ENCODE peak calls at places on chromosomes 4 and X, in six cellular contexts. D is progenitor cell of endocrine pancreas, S is upper lobe of right lung, Y is IMR-90, E is A673, O is PC-3. V is an unnamed sample.

GRCh38 chrX:71536285-71536684 is 3.4 kb downstream of the OGT start:
- DNase-seq in O (no peak), D (no peak), E (no peak), Y (no peak), S (no peak), V (no peak)

GRCh38 chr4:184310171-184310567 is 92.5 kb upstream of the ENPP6 start:
- DNase-seq in E (no peak), O (peak), S (no peak), D (no peak), Y (no peak), V (peak)

GRCh38 chr4:76658231-76659102 is 223.4 kb downstream of the SHROOM3 start:
- DNase-seq in E (no peak), Y (peak), O (peak), S (no peak), D (no peak), V (no peak)

GRCh38 chr4:186792994-186793393 is 69.3 kb upstream of the FAT1 start:
- DNase-seq in O (no peak), S (no peak), D (no peak), E (no peak), Y (peak), V (no peak)

GRCh38 chr4:158131037-158131436 is 41.8 kb downstream of the GASK1B start:
- DNase-seq in D (no peak), O (no peak), Y (no peak), E (no peak), S (no peak), V (no peak)

GRCh38 chrX:46447384-46447783 is 97.8 kb downstream of the ZNF674 start:
- DNase-seq in E (peak), D (no peak), Y (peak), O (peak), S (no peak), V (no peak)

GRCh38 chr4:55397024-55397520 is 1.3 kb downstream of the TMEM165 start:
- DNase-seq in D (no peak), E (no peak), O (peak), Y (no peak), S (no peak), V (no peak)

GRCh38 chr4:25032126-25032525 is 1.4 kb upstream of the LGI2 start:
- DNase-seq in D (no peak), S (no peak), O (peak), E (no peak), Y (peak), V (no peak)

GRCh38 chr4:137082051-137082450 is 450.2 kb downstream of the PCDH18 start:
- DNase-seq in E (no peak), Y (no peak), D (no peak), O (no peak), S (no peak), V (no peak)

GRCh38 chrX:39693298-39693697 is 404.5 kb downstream of the BCOR start:
- DNase-seq in D (peak), E (no peak), Y (no peak), S (no peak), O (no peak), V (no peak)

GRCh38 chrX:19372170-19373033 is 28.7 kb downstream of the PDHA1 start:
- DNase-seq in Y (peak), S (peak), O (peak), D (peak), E (peak), V (peak)

GRCh38 chrX:33086886-33087285 is 124.5 kb downstream of the DMD start:
- DNase-seq in E (no peak), D (no peak), S (no peak), O (no peak), Y (no peak), V (no peak)

GRCh38 chr4:74904509-74904908 is 28.4 kb upstream of the PARM1 start:
- DNase-seq in E (no peak), S (no peak), D (no peak), Y (no peak), O (no peak), V (no peak)
- TF ChIP-seq CTCF in E (no peak), S (no peak), D (no peak), Y (no peak), O (no peak), V (no peak)

GRCh38 chr4:175147233-175147632 is 229.1 kb downstream of the ADAM29 start:
- DNase-seq in E (no peak), Y (no peak), D (no peak), S (peak), O (no peak), V (no peak)
- TF ChIP-seq CTCF in E (no peak), Y (no peak), D (no peak), S (no peak), O (no peak), V (no peak)

DNA sequence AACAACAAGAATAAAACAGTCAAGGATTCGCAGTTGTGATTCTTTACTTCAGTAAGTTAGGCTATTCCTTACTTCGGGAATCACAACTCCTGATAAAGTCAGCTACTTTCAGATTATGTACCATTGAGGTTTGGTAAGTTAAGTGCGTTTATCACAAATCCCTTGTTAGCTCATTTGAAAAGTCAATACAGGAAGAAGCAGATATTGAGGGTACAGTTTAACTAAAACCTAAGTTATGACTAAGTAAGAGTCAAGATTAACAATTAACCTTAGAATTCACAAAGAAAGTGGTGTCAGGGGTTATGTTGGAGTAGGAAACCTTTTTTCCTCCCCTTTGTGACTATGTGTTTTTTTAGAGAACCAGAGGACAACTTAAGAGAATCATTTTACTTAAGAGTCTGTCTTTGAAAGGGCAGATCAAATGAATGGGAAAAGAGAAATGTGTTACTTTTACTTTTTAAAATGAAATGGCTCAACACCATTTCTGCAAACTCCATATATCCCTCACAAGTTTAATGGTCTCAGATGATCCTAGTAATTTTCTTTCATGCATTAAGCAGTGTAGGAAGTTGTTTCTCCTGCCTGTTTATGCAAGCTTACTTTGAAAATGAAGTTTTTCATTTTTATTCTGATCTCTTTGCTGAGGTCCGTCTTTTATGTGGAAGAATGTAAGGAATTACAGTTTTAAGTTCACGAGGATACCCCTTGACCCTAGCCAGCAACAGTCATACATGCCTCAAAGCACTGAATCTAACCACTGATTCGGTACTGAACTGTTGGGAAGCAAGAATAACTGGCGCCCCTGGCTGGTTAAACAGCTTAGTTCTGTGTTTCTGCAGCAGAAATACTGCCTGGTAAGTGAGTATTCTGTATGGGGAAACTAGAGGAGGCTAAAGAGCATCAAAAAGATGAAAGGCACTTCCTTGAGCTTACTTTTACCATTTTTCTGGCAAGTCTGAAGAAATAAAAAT is 211.7 kb downstream of the SLC4A4 start:
- DNase-seq in S (no peak), D (no peak), O (peak), Y (peak), E (no peak), V (no peak)
- TF ChIP-seq CTCF in S (no peak), D (no peak), O (peak), Y (peak), E (no peak), V (no peak)

DNA sequence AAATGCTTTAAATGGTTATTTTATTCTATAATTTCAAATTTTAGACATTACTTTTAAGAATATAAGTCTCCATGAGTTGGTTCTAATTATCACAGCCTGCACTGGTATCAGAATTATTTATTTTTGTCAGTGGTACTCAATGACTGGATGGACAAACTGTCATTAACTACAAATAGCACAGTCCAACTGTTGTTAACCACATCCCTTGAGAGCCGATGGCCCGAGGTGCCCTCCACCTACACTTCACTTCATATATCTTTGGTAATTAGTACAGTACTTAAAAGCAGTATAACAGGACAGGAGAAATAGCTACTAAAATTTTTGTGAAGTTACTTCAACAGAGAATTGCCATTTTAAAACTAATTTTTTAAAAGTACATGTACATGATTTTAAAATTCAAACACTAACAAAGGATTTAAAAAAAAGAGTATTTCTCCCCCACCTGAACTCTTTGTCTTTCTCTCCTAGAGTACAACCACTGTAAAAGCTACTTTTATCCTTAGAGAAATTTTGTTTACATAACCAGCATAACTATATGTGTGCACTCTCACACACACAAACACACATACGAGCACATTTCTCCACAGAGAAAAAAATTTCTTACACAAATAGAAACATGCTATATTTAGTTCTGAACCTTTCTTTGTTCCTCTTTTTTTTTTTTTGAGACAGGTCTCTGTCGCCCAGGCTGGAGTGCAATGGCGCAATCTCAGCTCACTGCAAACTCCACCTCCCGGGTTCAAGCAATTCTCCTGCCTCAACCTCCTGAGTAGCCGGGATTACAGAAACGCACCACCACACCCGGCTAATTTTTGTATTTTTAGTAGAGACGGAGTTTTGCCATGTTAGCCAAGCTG is 6.5 kb downstream of the TIFA start:
- DNase-seq in Y (peak), D (no peak), E (no peak), S (no peak), O (no peak), V (no peak)
- TF ChIP-seq CTCF in Y (no peak), D (no peak), E (no peak), S (no peak), O (no peak), V (no peak)

GRCh38 chrX:83419030-83419792 is 88.9 kb upstream of the POU3F4 start:
- DNase-seq in D (no peak), O (peak), E (no peak), Y (no peak), S (no peak), V (no peak)

DNA sequence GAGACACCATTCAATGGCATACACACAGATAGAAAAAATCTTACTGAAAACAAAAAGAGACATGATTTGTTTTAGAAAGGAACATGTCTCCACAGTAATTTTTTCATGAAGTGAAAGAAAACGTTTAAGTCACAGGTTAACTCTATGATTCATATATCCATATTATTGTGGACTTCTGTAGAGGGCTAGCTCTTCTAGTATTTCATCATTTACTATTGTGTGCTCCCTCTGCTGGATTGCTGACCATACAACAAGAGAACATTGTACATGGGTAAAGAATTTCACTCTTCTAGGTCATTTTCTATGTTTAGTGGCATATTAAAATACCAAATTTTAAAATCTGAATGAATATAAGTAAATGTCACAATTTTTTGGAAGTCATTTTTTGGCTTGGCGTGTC is 91.8 kb upstream of the POU3F4 start:
- DNase-seq in S (no peak), O (peak), E (peak), D (no peak), Y (no peak), V (no peak)
- TF ChIP-seq CTCF in S (no peak), O (peak), E (peak), D (peak), Y (peak), V (no peak)

DNA sequence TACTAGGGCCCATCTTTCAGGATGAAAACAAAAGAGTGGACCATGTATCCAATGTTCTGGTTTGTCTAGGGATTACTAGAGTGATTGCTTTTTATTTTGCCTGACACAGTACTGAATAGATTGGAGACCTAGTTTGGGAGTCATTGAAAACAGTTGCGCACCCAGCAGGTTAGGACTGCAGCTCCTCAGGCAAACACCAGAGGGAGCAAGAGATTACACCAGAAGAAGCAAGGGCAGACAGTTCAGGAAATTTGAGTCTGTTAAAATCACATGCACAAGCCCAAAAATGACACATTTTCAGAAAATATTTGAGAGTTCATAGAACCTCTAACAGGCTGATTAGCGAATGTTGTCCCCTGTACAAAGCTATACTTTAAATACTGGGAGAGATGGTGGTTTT is 55.6 kb downstream of the CYLC1 start:
- DNase-seq in Y (peak), D (no peak), S (no peak), O (peak), E (peak), V (no peak)
- TF ChIP-seq CTCF in Y (peak), D (peak), S (peak), O (peak), E (peak), V (no peak)

DNA sequence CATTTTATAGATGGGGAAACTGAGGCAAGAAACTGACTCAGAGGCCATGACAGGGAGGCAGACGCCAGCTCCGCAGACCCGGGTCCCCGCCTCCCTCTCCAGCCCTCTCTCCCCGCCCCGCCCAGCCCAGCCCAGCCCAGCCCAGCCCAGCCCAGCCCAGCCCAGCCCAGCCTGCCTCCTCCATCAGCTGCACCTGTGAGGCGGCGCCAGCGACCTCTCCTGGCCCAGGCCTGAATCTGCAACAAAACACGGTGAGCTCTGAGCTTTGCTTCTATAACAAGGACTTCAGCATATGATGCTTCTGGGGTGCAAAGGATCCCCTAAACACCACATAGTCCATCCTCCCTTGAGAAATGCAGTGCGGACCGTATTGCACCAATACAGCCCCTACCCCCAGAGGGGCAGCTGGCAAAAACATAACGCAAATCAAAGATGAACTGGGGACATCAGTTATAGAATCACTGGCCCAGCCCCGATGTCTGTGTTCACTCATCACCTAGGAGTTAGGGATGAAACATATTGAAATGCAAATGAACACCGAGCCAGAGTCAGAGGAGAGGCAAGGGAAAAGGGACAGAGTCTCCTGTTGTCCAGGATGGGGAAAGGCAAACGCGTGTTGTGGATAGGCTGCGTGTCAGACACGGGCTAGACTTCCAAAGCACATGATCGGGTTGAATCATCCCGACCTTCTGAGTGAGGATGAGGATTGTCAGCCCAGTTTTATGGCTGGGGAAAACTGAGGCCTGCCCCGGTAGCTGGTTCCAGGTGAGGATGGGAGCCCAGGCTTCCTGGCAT is 216.1 kb upstream of the PSAPL1 start:
- DNase-seq in O (peak), Y (no peak), D (no peak), E (no peak), S (peak), V (peak)
- TF ChIP-seq CTCF in O (peak), Y (no peak), D (peak), E (peak), S (no peak), V (no peak)